ENCODE peak calls at places on chromosome 5, in nine cellular contexts. One of them, this sample, is unnamed.

GRCh38 chr5:1462358-1462757 is 17.1 kb upstream of the SLC6A3 start:
- DNase-seq in glutamatergic neuron: peak; percentile 17
- DNase-seq in endothelial cell: no peak
- DNase-seq in tibial nerve: no peak
- DNase-seq in MCF 10A: no peak
- DNase-seq in nephron progenitor cell: no peak
- DNase-seq in adrenal gland: no peak
- DNase-seq in GM13976: no peak
- DNase-seq in GM06990: no peak
- DNase-seq in this sample: no peak

GRCh38 chr5:176436641-176437040 is 11.5 kb upstream of the FAF2 start:
- DNase-seq in glutamatergic neuron: no peak
- DNase-seq in endothelial cell: no peak
- DNase-seq in tibial nerve: no peak
- DNase-seq in MCF 10A: peak; percentile 19
- DNase-seq in nephron progenitor cell: no peak
- DNase-seq in adrenal gland: no peak
- DNase-seq in GM13976: no peak
- DNase-seq in GM06990: no peak
- DNase-seq in this sample: no peak

GRCh38 chr5:81544351-81545001 is 150.5 kb upstream of the ACOT12 start:
- DNase-seq in glutamatergic neuron: no peak
- DNase-seq in endothelial cell: no peak
- DNase-seq in tibial nerve: no peak
- DNase-seq in MCF 10A: no peak
- DNase-seq in nephron progenitor cell: no peak
- DNase-seq in adrenal gland: no peak
- DNase-seq in GM13976: no peak
- DNase-seq in GM06990: no peak
- DNase-seq in this sample: no peak

GRCh38 chr5:68114641-68115040 is 100.9 kb upstream of the PIK3R1 start:
- DNase-seq in glutamatergic neuron: no peak
- DNase-seq in endothelial cell: no peak
- DNase-seq in tibial nerve: no peak
- DNase-seq in MCF 10A: peak; percentile 46
- DNase-seq in nephron progenitor cell: no peak
- DNase-seq in adrenal gland: no peak
- DNase-seq in GM13976: no peak
- DNase-seq in GM06990: no peak
- DNase-seq in this sample: no peak

GRCh38 chr5:123125953-123126352 is 36.9 kb downstream of the PRDM6 start:
- DNase-seq in glutamatergic neuron: no peak
- DNase-seq in endothelial cell: no peak
- DNase-seq in tibial nerve: no peak
- DNase-seq in MCF 10A: peak; percentile 77
- DNase-seq in nephron progenitor cell: no peak
- DNase-seq in adrenal gland: no peak
- DNase-seq in GM13976: no peak
- DNase-seq in GM06990: no peak
- DNase-seq in this sample: no peak

GRCh38 chr5:179168636-179169035 is 108.5 kb downstream of the ZNF354C start:
- DNase-seq in glutamatergic neuron: no peak
- DNase-seq in endothelial cell: no peak
- DNase-seq in tibial nerve: no peak
- DNase-seq in MCF 10A: no peak
- DNase-seq in nephron progenitor cell: no peak
- DNase-seq in adrenal gland: no peak
- DNase-seq in GM13976: no peak
- DNase-seq in GM06990: no peak
- DNase-seq in this sample: no peak

GRCh38 chr5:125450803-125451202 is 704.4 kb upstream of the ZNF608 start:
- DNase-seq in glutamatergic neuron: no peak
- DNase-seq in endothelial cell: no peak
- DNase-seq in tibial nerve: no peak
- DNase-seq in MCF 10A: peak; percentile 58
- DNase-seq in nephron progenitor cell: no peak
- DNase-seq in adrenal gland: no peak
- DNase-seq in GM13976: no peak
- DNase-seq in GM06990: no peak
- DNase-seq in this sample: no peak

GRCh38 chr5:132456553-132457361 is 33.8 kb downstream of the IRF1 start:
- DNase-seq in glutamatergic neuron: no peak
- DNase-seq in endothelial cell: no peak
- DNase-seq in tibial nerve: peak; percentile 60
- DNase-seq in MCF 10A: no peak
- DNase-seq in nephron progenitor cell: no peak
- DNase-seq in adrenal gland: peak; percentile 69
- DNase-seq in GM13976: no peak
- DNase-seq in GM06990: peak; percentile 73
- DNase-seq in this sample: peak; percentile 42

GRCh38 chr5:122661496-122662180 is 113.2 kb upstream of the SNX2 start:
- DNase-seq in glutamatergic neuron: no peak
- DNase-seq in endothelial cell: no peak
- DNase-seq in tibial nerve: peak; percentile 66
- DNase-seq in MCF 10A: peak; percentile 71
- DNase-seq in nephron progenitor cell: no peak
- DNase-seq in adrenal gland: no peak
- DNase-seq in GM13976: no peak
- DNase-seq in GM06990: no peak
- DNase-seq in this sample: no peak

GRCh38 chr5:173888473-173889135 is 455 bp downstream of the CPEB4 start:
- DNase-seq in glutamatergic neuron: peak; percentile 51
- DNase-seq in endothelial cell: peak; percentile 18
- DNase-seq in tibial nerve: no peak
- DNase-seq in MCF 10A: peak; percentile 37
- DNase-seq in nephron progenitor cell: peak; percentile 30
- DNase-seq in adrenal gland: peak; percentile 59
- DNase-seq in GM13976: no peak
- DNase-seq in GM06990: peak; percentile 29
- DNase-seq in this sample: no peak

GRCh38 chr5:110751902-110752762 is 13.3 kb downstream of the SLC25A46 start:
- DNase-seq in glutamatergic neuron: no peak
- DNase-seq in endothelial cell: no peak
- DNase-seq in tibial nerve: no peak
- DNase-seq in MCF 10A: no peak
- DNase-seq in nephron progenitor cell: no peak
- DNase-seq in adrenal gland: no peak
- DNase-seq in GM13976: peak; percentile 55
- DNase-seq in GM06990: peak; percentile 81
- DNase-seq in this sample: peak; percentile 53

GRCh38 chr5:98794001-98794400 is 20.5 kb downstream of the RGMB start:
- DNase-seq in glutamatergic neuron: no peak
- DNase-seq in endothelial cell: no peak
- DNase-seq in tibial nerve: no peak
- DNase-seq in MCF 10A: no peak
- DNase-seq in nephron progenitor cell: no peak
- DNase-seq in adrenal gland: no peak
- DNase-seq in GM13976: no peak
- DNase-seq in GM06990: no peak
- DNase-seq in this sample: no peak

GRCh38 chr5:56301041-56301440 is 67.9 kb upstream of the ANKRD55 start:
- DNase-seq in glutamatergic neuron: no peak
- DNase-seq in endothelial cell: no peak
- DNase-seq in tibial nerve: no peak
- DNase-seq in MCF 10A: peak; percentile 95
- DNase-seq in nephron progenitor cell: no peak
- DNase-seq in adrenal gland: no peak
- DNase-seq in GM13976: no peak
- DNase-seq in GM06990: no peak
- DNase-seq in this sample: no peak

GRCh38 chr5:113488645-113489184 is 462 bp upstream of the MCC start:
- DNase-seq in glutamatergic neuron: no peak
- DNase-seq in endothelial cell: no peak
- DNase-seq in tibial nerve: no peak
- DNase-seq in MCF 10A: peak; percentile 61
- DNase-seq in nephron progenitor cell: no peak
- DNase-seq in adrenal gland: no peak
- DNase-seq in GM13976: no peak
- DNase-seq in GM06990: no peak
- DNase-seq in this sample: no peak

DNA sequence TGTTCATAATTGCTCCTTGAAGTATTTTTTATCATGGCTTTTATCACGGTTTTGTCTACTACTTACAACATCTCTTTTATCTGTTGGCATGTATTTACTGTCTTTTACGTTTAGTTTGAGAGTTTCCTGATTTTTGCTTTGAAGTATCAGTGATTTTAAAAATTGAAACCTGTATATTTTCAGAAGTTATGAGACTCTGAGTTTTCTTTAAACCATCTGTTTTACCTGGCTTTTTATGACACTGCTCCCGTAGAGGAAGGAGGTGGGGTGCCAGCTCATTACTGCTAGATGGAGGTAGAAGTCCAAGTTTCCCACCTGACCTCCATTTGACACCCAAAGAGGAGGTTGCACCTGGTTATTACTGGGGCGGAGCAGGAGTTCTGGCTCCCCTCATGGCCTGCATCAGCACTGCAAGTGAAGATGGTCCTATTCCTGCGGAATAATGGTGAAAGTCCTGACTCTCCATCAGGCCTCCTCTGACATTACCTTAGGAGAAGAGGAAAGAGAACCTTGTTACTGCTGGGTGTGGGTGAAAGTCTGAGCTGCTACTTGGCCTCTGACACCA is 10.0 kb upstream of the ZNF131 start:
- DNase-seq in glutamatergic neuron: peak; percentile 22
- DNase-seq in endothelial cell: peak; percentile 18
- DNase-seq in tibial nerve: no peak
- DNase-seq in MCF 10A: peak; percentile 8
- DNase-seq in nephron progenitor cell: peak; percentile 8
- DNase-seq in adrenal gland: no peak
- DNase-seq in GM13976: no peak
- DNase-seq in GM06990: no peak
- DNase-seq in this sample: no peak
- TF ChIP-seq CTCF in glutamatergic neuron: peak; percentile 36
- TF ChIP-seq CTCF in endothelial cell: peak; percentile 52
- TF ChIP-seq CTCF in tibial nerve: no peak
- TF ChIP-seq CTCF in MCF 10A: no peak
- TF ChIP-seq CTCF in nephron progenitor cell: peak; percentile 32
- TF ChIP-seq CTCF in adrenal gland: no peak
- TF ChIP-seq CTCF in GM13976: no peak
- TF ChIP-seq CTCF in GM06990: peak; percentile 61
- TF ChIP-seq CTCF in this sample: no peak

DNA sequence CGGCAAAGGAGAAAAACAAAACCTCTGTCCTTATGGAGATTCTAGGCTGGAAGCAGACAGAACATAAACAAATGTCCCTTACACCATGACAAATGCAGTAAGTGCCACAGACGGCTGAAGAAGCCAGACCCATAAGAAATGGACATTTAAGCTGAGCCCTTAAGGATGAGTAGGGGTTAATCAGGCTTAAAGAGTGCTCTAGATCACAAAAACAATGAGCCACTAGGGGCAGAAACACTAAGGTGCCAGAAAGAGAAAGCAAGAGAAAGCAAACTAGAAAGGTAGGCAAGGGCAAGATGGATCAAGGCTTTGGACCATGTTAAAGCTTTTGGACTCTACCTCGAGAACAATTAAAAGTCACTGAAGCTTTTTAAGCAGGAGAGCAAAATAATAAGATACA is 326.9 kb upstream of the WWC1 start:
- DNase-seq in glutamatergic neuron: no peak
- DNase-seq in endothelial cell: no peak
- DNase-seq in tibial nerve: no peak
- DNase-seq in MCF 10A: peak; percentile 33
- DNase-seq in nephron progenitor cell: no peak
- DNase-seq in adrenal gland: no peak
- DNase-seq in GM13976: no peak
- DNase-seq in GM06990: no peak
- DNase-seq in this sample: no peak
- TF ChIP-seq CTCF in glutamatergic neuron: no peak
- TF ChIP-seq CTCF in endothelial cell: no peak
- TF ChIP-seq CTCF in tibial nerve: no peak
- TF ChIP-seq CTCF in MCF 10A: peak; percentile 16
- TF ChIP-seq CTCF in nephron progenitor cell: peak; percentile 40
- TF ChIP-seq CTCF in adrenal gland: no peak
- TF ChIP-seq CTCF in GM13976: no peak
- TF ChIP-seq CTCF in GM06990: peak; percentile 19
- TF ChIP-seq CTCF in this sample: no peak

GRCh38 chr5:10607023-10607665 is 43.3 kb downstream of the ANKRD33B start:
- DNase-seq in glutamatergic neuron: no peak
- DNase-seq in endothelial cell: peak; percentile 31
- DNase-seq in tibial nerve: no peak
- DNase-seq in MCF 10A: peak; percentile 23
- DNase-seq in nephron progenitor cell: peak; percentile 33
- DNase-seq in adrenal gland: no peak
- DNase-seq in GM13976: peak; percentile 60
- DNase-seq in GM06990: peak; percentile 89
- DNase-seq in this sample: peak; percentile 71

GRCh38 chr5:10610058-10610457 is 46.2 kb downstream of the ANKRD33B start:
- DNase-seq in glutamatergic neuron: no peak
- DNase-seq in endothelial cell: no peak
- DNase-seq in tibial nerve: no peak
- DNase-seq in MCF 10A: no peak
- DNase-seq in nephron progenitor cell: no peak
- DNase-seq in adrenal gland: no peak
- DNase-seq in GM13976: no peak
- DNase-seq in GM06990: no peak
- DNase-seq in this sample: no peak

GRCh38 chr5:10604975-10605374 is 41.1 kb downstream of the ANKRD33B start:
- DNase-seq in glutamatergic neuron: no peak
- DNase-seq in endothelial cell: no peak
- DNase-seq in tibial nerve: no peak
- DNase-seq in MCF 10A: no peak
- DNase-seq in nephron progenitor cell: no peak
- DNase-seq in adrenal gland: no peak
- DNase-seq in GM13976: no peak
- DNase-seq in GM06990: no peak
- DNase-seq in this sample: no peak

GRCh38 chr5:10611290-10611689 is 47.4 kb downstream of the ANKRD33B start:
- DNase-seq in glutamatergic neuron: no peak
- DNase-seq in endothelial cell: no peak
- DNase-seq in tibial nerve: no peak
- DNase-seq in MCF 10A: no peak
- DNase-seq in nephron progenitor cell: no peak
- DNase-seq in adrenal gland: no peak
- DNase-seq in GM13976: no peak
- DNase-seq in GM06990: no peak
- DNase-seq in this sample: no peak

GRCh38 chr5:10607666-10608442 is 44.0 kb downstream of the ANKRD33B start:
- DNase-seq in glutamatergic neuron: no peak
- DNase-seq in endothelial cell: no peak
- DNase-seq in tibial nerve: peak; percentile 78
- DNase-seq in MCF 10A: peak; percentile 54
- DNase-seq in nephron progenitor cell: no peak
- DNase-seq in adrenal gland: peak; percentile 44
- DNase-seq in GM13976: peak; percentile 52
- DNase-seq in GM06990: no peak
- DNase-seq in this sample: no peak
- TF ChIP-seq CTCF in glutamatergic neuron: no peak
- TF ChIP-seq CTCF in endothelial cell: no peak
- TF ChIP-seq CTCF in tibial nerve: peak; percentile 41
- TF ChIP-seq CTCF in MCF 10A: no peak
- TF ChIP-seq CTCF in nephron progenitor cell: no peak
- TF ChIP-seq CTCF in adrenal gland: no peak
- TF ChIP-seq CTCF in GM13976: peak; percentile 45
- TF ChIP-seq CTCF in GM06990: peak; percentile 44
- TF ChIP-seq CTCF in this sample: peak; percentile 44

DNA sequence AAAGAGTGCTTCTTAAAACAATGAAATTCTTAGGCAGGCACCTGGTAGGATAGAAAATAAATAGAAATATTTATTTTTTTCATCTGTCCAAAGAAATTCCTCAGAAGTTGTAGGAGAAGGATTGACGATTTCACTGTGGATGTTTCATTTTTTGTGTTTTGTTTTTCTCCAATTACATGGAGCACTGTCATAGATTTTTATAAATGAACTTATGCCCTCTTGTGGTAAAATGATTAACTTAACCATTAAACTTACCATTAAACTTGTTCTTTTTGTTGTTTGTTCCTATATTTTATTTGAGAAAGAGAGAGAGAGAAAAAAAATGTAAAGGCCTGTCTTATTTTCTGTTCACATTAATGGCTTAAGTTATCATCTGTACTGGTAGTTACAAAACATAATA is 339.2 kb downstream of the PRR16 start:
- DNase-seq in glutamatergic neuron: no peak
- DNase-seq in endothelial cell: no peak
- DNase-seq in tibial nerve: no peak
- DNase-seq in MCF 10A: peak; percentile 33
- DNase-seq in nephron progenitor cell: no peak
- DNase-seq in adrenal gland: no peak
- DNase-seq in GM13976: no peak
- DNase-seq in GM06990: no peak
- DNase-seq in this sample: no peak
- TF ChIP-seq CTCF in glutamatergic neuron: no peak
- TF ChIP-seq CTCF in endothelial cell: peak; percentile 56
- TF ChIP-seq CTCF in tibial nerve: no peak
- TF ChIP-seq CTCF in MCF 10A: peak; percentile 41
- TF ChIP-seq CTCF in nephron progenitor cell: peak; percentile 26
- TF ChIP-seq CTCF in adrenal gland: peak; percentile 30
- TF ChIP-seq CTCF in GM13976: no peak
- TF ChIP-seq CTCF in GM06990: peak; percentile 1
- TF ChIP-seq CTCF in this sample: no peak